ENCODE peak calls at places on chromosomes 7 and 10, in five cellular contexts. A, O, V, D and E are unnamed samples.

GRCh38 chr10:113067516-113067915 is 117.5 kb downstream of the TCF7L2 start:
- DNase-seq in A (no peak), O (no peak), V (no peak), D (no peak), E (no peak)

GRCh38 chr10:124074471-124075109 is 18.8 kb downstream of the CHST15 start:
- DNase-seq in A (no peak), O (no peak), V (no peak), D (no peak), E (no peak)

GRCh38 chr7:96089511-96089910 is 232.4 kb downstream of the SLC25A13 start:
- DNase-seq in A (no peak), O (no peak), V (no peak), D (no peak), E (no peak)

GRCh38 chr10:102917314-102917961 is 656 bp upstream of the CNNM2 start:
- DNase-seq in A (peak; percentile 39), O (peak; percentile 76), V (peak; percentile 89), D (peak; percentile 33), E (peak; percentile 82)

GRCh38 chr10:51224610-51225230 is 150.4 kb downstream of the PRKG1 start:
- DNase-seq in A (peak; percentile 56), O (no peak), V (no peak), D (no peak), E (no peak)

GRCh38 chr10:119670717-119671116 is 19.5 kb downstream of the BAG3 start:
- DNase-seq in A (no peak), O (no peak), V (no peak), D (peak; percentile 52), E (no peak)

GRCh38 chr7:129796186-129796775 is 156.5 kb downstream of the UBE2H start:
- DNase-seq in A (no peak), O (no peak), V (no peak), D (no peak), E (no peak)

GRCh38 chr7:30682131-30683083 is at the start of gene CRHR2:
- DNase-seq in A (no peak), O (peak; percentile 62), V (peak; percentile 69), D (no peak), E (no peak)

GRCh38 chr10:14698487-14699170 is 76.1 kb downstream of the FAM107B start:
- DNase-seq in A (peak; percentile 86), O (no peak), V (no peak), D (no peak), E (no peak)

GRCh38 chr7:148963583-148964509 is 64.5 kb downstream of the PDIA4 start:
- DNase-seq in A (no peak), O (no peak), V (no peak), D (no peak), E (peak; percentile 36)

GRCh38 chr7:45682358-45682735 is 108.2 kb downstream of the ADCY1 start:
- DNase-seq in A (no peak), O (no peak), V (no peak), D (no peak), E (no peak)

GRCh38 chr10:6406220-6407033 is 173.6 kb downstream of the PRKCQ start:
- DNase-seq in A (peak; percentile 10), O (peak; percentile 21), V (no peak), D (peak; percentile 16), E (peak; percentile 36)

GRCh38 chr7:131250331-131250730 is 77.3 kb upstream of the MKLN1 start:
- DNase-seq in A (no peak), O (no peak), V (peak; percentile 55), D (no peak), E (no peak)